ENCODE peak calls at places on chromosomes 3 and 15, in eight cellular contexts. One of them, this sample, is unnamed. For H3K36me3, the result is how much of the 10 kb centered on the place peaks cover.

GRCh38 chr3:139839034-139839433 is 96.0 kb upstream of the CLSTN2 start:
- DNase-seq in OCI-LY7: no peak
- DNase-seq in heart right ventricle: no peak
- DNase-seq in lung: no peak
- DNase-seq in adrenal gland: no peak
- DNase-seq in BJ: no peak
- DNase-seq in uterus: no peak
- DNase-seq in Panc1: no peak
- DNase-seq in this sample: no peak

GRCh38 chr15:87618203-87618725 is 638.3 kb downstream of the NTRK3 start:
- DNase-seq in BJ: no peak
- DNase-seq in uterus: no peak
- DNase-seq in Panc1: no peak
- DNase-seq in lung: no peak
- DNase-seq in heart right ventricle: no peak
- DNase-seq in OCI-LY7: no peak
- DNase-seq in adrenal gland: no peak
- DNase-seq in this sample: no peak

GRCh38 chr3:162302983-162303624 is 806.5 kb downstream of the OTOL1 start:
- DNase-seq in Panc1: no peak
- DNase-seq in adrenal gland: no peak
- DNase-seq in heart right ventricle: no peak
- DNase-seq in OCI-LY7: no peak
- DNase-seq in uterus: no peak
- DNase-seq in BJ: no peak
- DNase-seq in lung: no peak
- DNase-seq in this sample: no peak

GRCh38 chr3:12222765-12223485 is 64.2 kb upstream of the TIMP4 start:
- DNase-seq in heart right ventricle: no peak
- DNase-seq in Panc1: no peak
- DNase-seq in BJ: peak
- DNase-seq in lung: no peak
- DNase-seq in OCI-LY7: no peak
- DNase-seq in uterus: no peak
- DNase-seq in adrenal gland: no peak
- DNase-seq in this sample: no peak

GRCh38 chr3:153595186-153595815 is 433.3 kb downstream of the RAP2B start:
- DNase-seq in heart right ventricle: no peak
- DNase-seq in BJ: no peak
- DNase-seq in Panc1: peak
- DNase-seq in adrenal gland: no peak
- DNase-seq in lung: no peak
- DNase-seq in uterus: no peak
- DNase-seq in OCI-LY7: peak
- DNase-seq in this sample: no peak

GRCh38 chr15:39461536-39462140 is 119.2 kb upstream of the THBS1 start:
- DNase-seq in lung: peak
- DNase-seq in BJ: no peak
- DNase-seq in OCI-LY7: no peak
- DNase-seq in uterus: peak
- DNase-seq in heart right ventricle: peak
- DNase-seq in Panc1: no peak
- DNase-seq in adrenal gland: peak
- DNase-seq in this sample: no peak

GRCh38 chr3:98971183-98971681 is 69.7 kb upstream of the DCBLD2 start:
- DNase-seq in OCI-LY7: no peak
- DNase-seq in lung: no peak
- DNase-seq in adrenal gland: no peak
- DNase-seq in heart right ventricle: no peak
- DNase-seq in uterus: no peak
- DNase-seq in BJ: no peak
- DNase-seq in Panc1: no peak
- DNase-seq in this sample: peak

GRCh38 chr15:90316139-90316538 is 35.9 kb upstream of the ZNF774 start:
- DNase-seq in lung: no peak
- DNase-seq in BJ: no peak
- DNase-seq in adrenal gland: no peak
- DNase-seq in OCI-LY7: no peak
- DNase-seq in Panc1: no peak
- DNase-seq in uterus: no peak
- DNase-seq in heart right ventricle: no peak
- DNase-seq in this sample: no peak

DNA sequence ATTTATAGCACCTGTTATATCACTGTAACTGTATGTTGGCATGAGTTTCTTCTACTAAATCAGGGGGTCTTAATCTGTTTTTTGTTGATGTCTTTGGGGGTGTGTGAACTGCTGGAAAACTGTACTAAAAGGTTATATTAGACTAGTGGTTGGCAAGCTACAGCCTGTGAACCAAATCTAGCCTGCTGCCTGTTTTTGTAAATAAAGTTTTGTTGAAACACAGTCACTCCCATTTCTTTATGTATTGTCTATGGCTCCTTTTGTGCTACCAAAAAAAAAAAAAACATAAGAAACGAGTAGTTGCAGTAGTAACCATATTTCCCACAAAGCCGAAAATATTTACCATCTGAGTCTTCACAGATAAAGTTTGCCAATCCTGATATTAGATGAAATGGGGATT is 126.7 kb downstream of the AKAP13 start:
- DNase-seq in lung: no peak
- DNase-seq in adrenal gland: no peak
- DNase-seq in OCI-LY7: no peak
- DNase-seq in uterus: no peak
- DNase-seq in Panc1: no peak
- DNase-seq in heart right ventricle: no peak
- DNase-seq in BJ: no peak
- DNase-seq in this sample: no peak
- TF ChIP-seq CTCF in lung: no peak
- TF ChIP-seq CTCF in adrenal gland: no peak
- TF ChIP-seq CTCF in OCI-LY7: no peak
- TF ChIP-seq CTCF in uterus: no peak
- TF ChIP-seq CTCF in Panc1: no peak
- TF ChIP-seq CTCF in heart right ventricle: no peak
- TF ChIP-seq CTCF in BJ: no peak
- TF ChIP-seq CTCF in this sample: no peak

DNA sequence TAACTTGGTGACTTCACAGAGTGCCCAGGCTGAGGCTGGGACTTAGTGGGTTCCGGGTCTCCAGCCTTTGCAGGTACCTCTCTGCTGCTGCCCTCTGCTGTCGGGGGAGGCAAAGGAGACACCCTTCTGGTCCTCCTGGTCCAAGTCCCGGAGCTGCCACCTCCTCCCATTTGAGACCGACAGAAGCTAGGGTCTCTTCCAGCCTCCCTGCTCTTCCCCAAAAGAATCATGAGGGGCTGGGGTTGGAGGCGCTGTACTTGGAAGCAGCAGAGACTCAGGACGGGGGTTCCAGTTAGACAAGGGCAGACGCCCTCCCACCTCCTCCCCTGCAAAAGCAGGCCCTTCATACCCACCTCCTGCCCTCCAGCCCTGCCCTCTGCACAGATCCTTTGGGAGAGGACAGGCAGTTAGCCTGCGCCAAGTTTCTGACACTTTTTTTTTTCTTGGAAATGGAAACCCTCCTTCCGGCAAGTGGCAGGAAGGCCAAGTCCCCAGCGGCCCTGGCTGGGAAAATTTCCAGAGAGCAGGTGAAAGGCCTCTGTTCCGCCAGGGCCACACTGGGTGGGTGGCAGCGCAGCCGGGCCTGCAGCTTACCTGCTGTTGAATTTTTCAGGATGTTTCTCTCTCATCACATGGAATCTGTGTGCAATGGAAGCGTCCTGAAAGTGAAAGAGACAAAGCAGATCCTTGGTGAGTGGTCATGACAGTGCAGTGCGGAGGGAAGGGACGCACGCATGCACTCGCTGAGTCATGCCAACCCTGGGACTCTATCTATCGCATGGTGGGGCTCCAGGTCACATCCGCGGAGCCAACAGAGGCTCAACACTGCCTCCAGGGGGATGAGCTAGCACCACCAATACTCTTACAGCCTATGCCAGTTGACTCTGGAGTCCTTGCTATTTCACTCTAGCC is 119.9 kb downstream of the DGKG start:
- DNase-seq in adrenal gland: peak
- DNase-seq in Panc1: no peak
- DNase-seq in uterus: peak
- DNase-seq in heart right ventricle: peak
- DNase-seq in lung: peak
- DNase-seq in OCI-LY7: peak
- DNase-seq in BJ: no peak
- DNase-seq in this sample: no peak
- H3K4me3 ChIP-seq in adrenal gland: peak
- H3K4me3 ChIP-seq in Panc1: peak
- H3K4me3 ChIP-seq in uterus: no peak
- H3K4me3 ChIP-seq in heart right ventricle: no peak
- H3K4me3 ChIP-seq in lung: no peak
- H3K4me3 ChIP-seq in OCI-LY7: no peak
- H3K4me3 ChIP-seq in BJ: no peak
- H3K4me3 ChIP-seq in this sample: no peak

GRCh38 chr15:24971052-24971451 is 16.3 kb downstream of the SNRPN start:
- DNase-seq in lung: no peak
- DNase-seq in heart right ventricle: no peak
- DNase-seq in BJ: no peak
- DNase-seq in uterus: no peak
- DNase-seq in OCI-LY7: no peak
- DNase-seq in adrenal gland: no peak
- DNase-seq in Panc1: no peak
- DNase-seq in this sample: no peak
- H3K36me3 ChIP-seq in lung: under half
- H3K36me3 ChIP-seq in heart right ventricle: under half
- H3K36me3 ChIP-seq in BJ: under half
- H3K36me3 ChIP-seq in uterus: under half
- H3K36me3 ChIP-seq in OCI-LY7: under half
- H3K36me3 ChIP-seq in adrenal gland: under half
- H3K36me3 ChIP-seq in Panc1: under half
- H3K36me3 ChIP-seq in this sample: under half

DNA sequence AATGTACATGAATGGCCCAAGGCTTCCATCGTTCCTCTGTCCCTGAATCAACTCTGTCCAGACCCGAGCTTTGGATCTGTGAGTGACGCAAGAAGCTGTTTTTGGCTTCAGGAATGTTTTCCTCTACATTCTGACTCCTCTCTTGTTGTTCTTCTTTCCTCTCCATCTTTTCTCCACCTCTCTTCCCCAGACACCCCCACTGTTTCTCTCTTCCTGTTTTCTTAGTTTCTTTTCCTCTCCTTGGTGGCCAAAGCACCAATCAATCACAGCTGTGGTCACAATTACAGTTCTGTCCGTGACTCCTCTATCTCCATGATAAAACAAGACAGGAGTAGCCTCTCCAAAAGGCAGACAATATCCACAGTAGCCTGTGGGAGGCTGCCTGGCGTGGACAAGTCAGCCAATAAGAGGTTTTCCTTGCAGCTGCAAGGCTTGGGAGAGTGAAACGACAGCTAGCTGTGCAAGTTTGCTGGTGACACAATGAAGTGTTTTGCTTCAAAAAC is 4.9 kb upstream of the TMEM212 start:
- DNase-seq in uterus: peak
- DNase-seq in Panc1: no peak
- DNase-seq in BJ: no peak
- DNase-seq in OCI-LY7: no peak
- DNase-seq in heart right ventricle: peak
- DNase-seq in adrenal gland: peak
- DNase-seq in lung: no peak
- DNase-seq in this sample: no peak
- TF ChIP-seq CTCF in uterus: peak
- TF ChIP-seq CTCF in Panc1: no peak
- TF ChIP-seq CTCF in BJ: peak
- TF ChIP-seq CTCF in OCI-LY7: no peak
- TF ChIP-seq CTCF in heart right ventricle: peak
- TF ChIP-seq CTCF in adrenal gland: peak
- TF ChIP-seq CTCF in lung: no peak
- TF ChIP-seq CTCF in this sample: no peak

GRCh38 chr3:190101320-190102117 is 19.2 kb downstream of the P3H2 start:
- DNase-seq in BJ: no peak
- DNase-seq in Panc1: peak
- DNase-seq in lung: no peak
- DNase-seq in OCI-LY7: no peak
- DNase-seq in uterus: no peak
- DNase-seq in heart right ventricle: no peak
- DNase-seq in adrenal gland: no peak
- DNase-seq in this sample: no peak
- H3K4me3 ChIP-seq in BJ: no peak
- H3K4me3 ChIP-seq in Panc1: peak
- H3K4me3 ChIP-seq in lung: no peak
- H3K4me3 ChIP-seq in OCI-LY7: no peak
- H3K4me3 ChIP-seq in uterus: peak
- H3K4me3 ChIP-seq in heart right ventricle: no peak
- H3K4me3 ChIP-seq in adrenal gland: peak
- H3K4me3 ChIP-seq in this sample: no peak

This sample was measured in kidney epithelial cell.